ENCODE peak calls at places on chromosomes 13 and 19, in four cellular contexts. F is WTC11, W is aorta, T is T follicular helper cell. A is an unnamed sample.

GRCh38 chr13:70253834-70254233 is 145.6 kb upstream of the KLHL1 start:
- DNase-seq in W (no peak), F (no peak), T (no peak), A (no peak)

GRCh38 chr13:78238911-78239310 is 320.3 kb upstream of the EDNRB start:
- DNase-seq in T (no peak), W (no peak), F (no peak), A (no peak)

GRCh38 chr13:32988588-32989256 is 27.5 kb upstream of the KL start:
- DNase-seq in W (no peak), T (no peak), F (no peak), A (no peak)

GRCh38 chr13:50740052-50740741 is 103.3 kb downstream of the DLEU7 start:
- DNase-seq in T (no peak), W (no peak), F (no peak), A (no peak)

GRCh38 chr19:7932930-7933300 is 7.0 kb upstream of the CTXN1 start:
- DNase-seq in W (no peak), F (no peak), T (no peak), A (no peak)

GRCh38 chr19:33098023-33098652 is 17.2 kb downstream of the GPATCH1 start:
- DNase-seq in T (no peak), F (no peak), W (no peak), A (no peak)

GRCh38 chr13:25920277-25920676 is 131.5 kb downstream of the SHISA2 start:
- DNase-seq in W (no peak), T (no peak), F (no peak), A (no peak)

GRCh38 chr13:28022848-28023518 is 34.5 kb upstream of the URAD start:
- DNase-seq in T (no peak), F (peak; percentile 21), W (no peak), A (no peak)

GRCh38 chr19:17931532-17932191 is 1.2 kb upstream of the CCDC124 start:
- DNase-seq in W (no peak), T (no peak), F (peak; percentile 84), A (no peak)

GRCh38 chr13:85651440-85651839 is 147.8 kb downstream of the SLITRK6 start:
- DNase-seq in T (no peak), F (no peak), W (no peak), A (no peak)

GRCh38 chr19:50607874-50608785 is 31.6 kb downstream of the SYT3 start:
- DNase-seq in W (peak; percentile 65), T (peak; percentile 58), F (peak; percentile 100), A (peak; percentile 59)

GRCh38 chr13:35716644-35717170 is 240.2 kb upstream of the MAB21L1 start:
- DNase-seq in F (no peak), T (no peak), W (no peak), A (no peak)

GRCh38 chr19:41407271-41407670 is 9.7 kb downstream of the BCKDHA start:
- DNase-seq in T (no peak), F (peak; percentile 31), W (no peak), A (no peak)

GRCh38 chr19:8640402-8641004 is 10.1 kb downstream of the NFILZ start:
- DNase-seq in T (no peak), W (peak; percentile 82), F (no peak), A (no peak)

A was measured in stimulated activated naive CD4-positive, alpha-beta T cell.